ENCODE peak calls at places on chromosomes 12 and 14, in eight cellular contexts. G is AG10803, D is spleen, C is astrocyte of the spinal cord, K is AG09309, W is fibroblast of mammary gland, Z is left ventricle myocardium inferior, O is astrocyte of the cerebellum. V is an unnamed sample.

GRCh38 chr14:87309557-87309956 is 683.4 kb downstream of the GALC start:
- DNase-seq in G (no peak), D (no peak), C (no peak), K (no peak), W (no peak), Z (no peak), O (no peak), V (no peak)

GRCh38 chr12:75560167-75560566 is 48.8 kb upstream of the KRR1 start:
- DNase-seq in G (peak), D (no peak), C (peak), K (peak), W (peak), Z (no peak), O (peak), V (peak)

GRCh38 chr12:51840966-51841365 is 7.6 kb downstream of the FIGNL2 start:
- DNase-seq in G (no peak), D (no peak), C (no peak), K (no peak), W (no peak), Z (no peak), O (no peak), V (no peak)

GRCh38 chr12:23049180-23049579 is 424.2 kb downstream of the ETNK1 start:
- DNase-seq in G (no peak), D (no peak), C (peak), K (no peak), W (peak), Z (no peak), O (no peak), V (peak)

GRCh38 chr12:34257093-34257492 is 234.8 kb downstream of the ALG10 start:
- DNase-seq in G (no peak), D (no peak), C (no peak), K (no peak), W (no peak), Z (no peak), O (no peak), V (no peak)

GRCh38 chr14:73784065-73784987 is 67.3 kb upstream of the PTGR2 start:
- DNase-seq in G (peak), D (peak), C (peak), K (no peak), W (peak), Z (no peak), O (no peak), V (peak)

GRCh38 chr12:10771132-10771733 is 31.2 kb downstream of the TAS2R7 start:
- DNase-seq in G (peak), D (no peak), C (peak), K (peak), W (peak), Z (no peak), O (peak), V (peak)

GRCh38 chr12:112524676-112525425 is 106.1 kb downstream of the PTPN11 start:
- DNase-seq in G (peak), D (peak), C (peak), K (no peak), W (peak), Z (no peak), O (peak), V (peak)

GRCh38 chr12:1661553-1662335 is 29.1 kb upstream of the ADIPOR2 start:
- DNase-seq in G (peak), D (peak), C (peak), K (peak), W (peak), Z (peak), O (peak), V (peak)

GRCh38 chr12:123951467-123951866 is 21.2 kb downstream of the CCDC92 start:
- DNase-seq in G (no peak), D (no peak), C (no peak), K (no peak), W (no peak), Z (no peak), O (no peak), V (no peak)

GRCh38 chr12:50256761-50257160 is 26.6 kb downstream of the LIMA1 start:
- DNase-seq in G (no peak), D (no peak), C (no peak), K (no peak), W (no peak), Z (no peak), O (no peak), V (no peak)

GRCh38 chr12:19971396-19971802 is 396.9 kb upstream of the PDE3A start:
- DNase-seq in G (peak), D (no peak), C (peak), K (no peak), W (peak), Z (no peak), O (peak), V (peak)

GRCh38 chr14:101980700-101981099 is 16.3 kb downstream of the DYNC1H1 start:
- DNase-seq in G (peak), D (no peak), C (peak), K (peak), W (peak), Z (no peak), O (peak), V (peak)

GRCh38 chr12:27812502-27812901 is 32.5 kb upstream of the MANSC4 start:
- DNase-seq in G (no peak), D (no peak), C (no peak), K (no peak), W (no peak), Z (no peak), O (no peak), V (no peak)

GRCh38 chr14:95910628-95911027 is 34.0 kb downstream of the TUNAR start:
- DNase-seq in G (no peak), D (no peak), C (no peak), K (no peak), W (no peak), Z (no peak), O (no peak), V (peak)

GRCh38 chr12:3533703-3534386 is 42.8 kb downstream of the PRMT8 start:
- DNase-seq in G (no peak), D (no peak), C (no peak), K (no peak), W (no peak), Z (peak), O (no peak), V (peak)

GRCh38 chr14:33932526-33933292 is 18.2 kb downstream of the EGLN3 start:
- DNase-seq in G (no peak), D (no peak), C (peak), K (no peak), W (peak), Z (no peak), O (peak), V (peak)

GRCh38 chr14:54730156-54730961 is 163.4 kb downstream of the SAMD4A start:
- DNase-seq in G (peak), D (no peak), C (peak), K (peak), W (peak), Z (no peak), O (peak), V (peak)

GRCh38 chr14:20477211-20477876 is 8.1 kb downstream of the PNP start:
- DNase-seq in G (no peak), D (no peak), C (peak), K (no peak), W (no peak), Z (peak), O (no peak), V (peak)
- H3K4me3 ChIP-seq in G (no peak), D (no peak), C (no peak), K (no peak), W (no peak), Z (no peak), O (no peak), V (no peak)

DNA sequence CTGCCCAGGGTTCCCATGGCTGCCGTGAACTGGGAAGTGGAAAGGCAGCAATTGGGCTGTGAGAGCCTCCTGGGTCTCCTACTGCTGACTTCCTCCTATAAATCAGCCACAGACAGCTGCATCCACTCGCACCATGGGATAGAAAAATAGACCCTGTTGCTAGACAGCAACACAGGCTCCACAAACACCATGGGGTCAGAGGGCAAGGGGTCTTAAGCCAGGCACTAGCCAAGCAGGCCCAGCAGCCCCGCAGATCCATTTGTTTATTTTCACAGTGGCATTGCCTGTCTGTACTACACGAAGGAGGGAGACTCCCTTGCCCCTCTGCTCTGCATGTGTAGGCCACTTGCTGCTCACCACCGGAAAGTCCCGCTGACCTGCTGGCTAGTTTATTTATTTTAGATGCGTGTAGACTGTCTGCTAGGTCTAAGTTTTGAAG is 139.8 kb downstream of the DACT1 start:
- DNase-seq in G (no peak), D (no peak), C (peak), K (no peak), W (no peak), Z (no peak), O (peak), V (peak)
- H3K4me3 ChIP-seq in G (no peak), D (no peak), C (no peak), K (no peak), W (no peak), Z (no peak), O (no peak), V (no peak)

GRCh38 chr14:52399886-52400599 is 85.9 kb downstream of the PTGER2 start:
- DNase-seq in G (peak), D (no peak), C (peak), K (no peak), W (peak), Z (no peak), O (no peak), V (peak)
- H3K4me3 ChIP-seq in G (no peak), D (no peak), C (no peak), K (no peak), W (no peak), Z (no peak), O (no peak), V (no peak)

GRCh38 chr12:52950553-52950952 is 1.6 kb downstream of the KRT18 start:
- DNase-seq in G (no peak), D (no peak), C (no peak), K (no peak), W (no peak), Z (no peak), O (no peak), V (no peak)
- H3K4me3 ChIP-seq in G (no peak), D (no peak), C (peak), K (peak), W (no peak), Z (peak), O (peak), V (no peak)

V was measured in fibroblast of lung.